ENCODE peak calls at places on chromosomes 16 and 17, in six cellular contexts. X is GM23338; H is keratinocyte; J is HepG2; S is CD8-positive, alpha-beta T cell; I is body of pancreas. U is an unnamed sample. For H3K4me1, the result is how much of the 10 kb centered on the place peaks cover.

GRCh38 chr17:64411999-64412771 is 21.5 kb upstream of the PECAM1 start:
- DNase-seq in H (no peak), J (no peak), I (no peak), S (no peak), X (peak), U (peak)

GRCh38 chr17:42337442-42337841 is 49.1 kb downstream of the STAT5A start:
- DNase-seq in S (peak), H (no peak), J (no peak), X (no peak), I (no peak), U (no peak)

GRCh38 chr17:9971991-9972390 is 66.9 kb upstream of the RCVRN start:
- DNase-seq in J (no peak), H (no peak), S (no peak), I (no peak), X (no peak), U (peak)

GRCh38 chr17:17795946-17796786 is 40.6 kb downstream of the SREBF1 start:
- DNase-seq in S (no peak), J (no peak), X (no peak), H (no peak), I (no peak), U (no peak)

GRCh38 chr17:10755592-10756127 is 25.8 kb upstream of the TMEM220 start:
- DNase-seq in X (no peak), H (no peak), J (no peak), I (no peak), S (no peak), U (no peak)

GRCh38 chr17:72702136-72702735 is 390.3 kb downstream of the SLC39A11 start:
- DNase-seq in H (no peak), I (no peak), S (no peak), X (no peak), J (peak), U (no peak)

GRCh38 chr16:2698996-2699750 is 16.9 kb downstream of the KCTD5 start:
- DNase-seq in X (no peak), I (no peak), H (no peak), J (no peak), S (no peak), U (no peak)

GRCh38 chr17:15271731-15272130 is 6.6 kb upstream of the PMP22 start:
- DNase-seq in H (no peak), I (no peak), S (no peak), J (no peak), X (no peak), U (no peak)

GRCh38 chr16:10584956-10585561 is 4.7 kb upstream of the EMP2 start:
- DNase-seq in H (no peak), I (no peak), S (no peak), J (no peak), X (no peak), U (no peak)

GRCh38 chr16:58379736-58380135 is 12.5 kb upstream of the GINS3 start:
- DNase-seq in S (no peak), X (no peak), I (no peak), J (no peak), H (no peak), U (no peak)

GRCh38 chr17:73823684-73824083 is 179.4 kb upstream of the SDK2 start:
- DNase-seq in J (peak), S (no peak), H (no peak), I (no peak), X (no peak), U (no peak)

GRCh38 chr16:56589141-56590039 is at the start of gene MT3:
- DNase-seq in J (no peak), I (peak), X (peak), H (no peak), S (peak), U (no peak)

GRCh38 chr16:80725566-80726162 is 78.7 kb downstream of the CDYL2 start:
- DNase-seq in H (no peak), I (no peak), J (no peak), X (no peak), S (no peak), U (no peak)

GRCh38 chr17:81685108-81685507 is 1.3 kb downstream of the HGS start:
- DNase-seq in X (no peak), H (peak), S (no peak), I (no peak), J (no peak), U (no peak)

GRCh38 chr17:48527742-48528028 is 3.1 kb downstream of the HOXB1 start:
- DNase-seq in I (no peak), J (no peak), S (no peak), H (no peak), X (no peak), U (no peak)

GRCh38 chr17:7249830-7250229 is 1.7 kb downstream of the CTDNEP1 start:
- DNase-seq in I (no peak), S (no peak), H (no peak), J (no peak), X (no peak), U (no peak)

GRCh38 chr17:19343671-19344151 is 18.8 kb downstream of the B9D1 start:
- DNase-seq in I (no peak), S (no peak), H (no peak), X (peak), J (no peak), U (peak)

GRCh38 chr17:19341641-19342610 is 20.6 kb downstream of the B9D1 start:
- DNase-seq in J (no peak), S (no peak), I (no peak), X (peak), H (no peak), U (peak)

GRCh38 chr17:19344311-19345066 is 18.0 kb downstream of the B9D1 start:
- DNase-seq in I (no peak), S (no peak), H (no peak), J (no peak), X (no peak), U (peak)

GRCh38 chr17:19342611-19343255 is 19.8 kb downstream of the B9D1 start:
- DNase-seq in I (no peak), H (no peak), J (no peak), S (no peak), X (no peak), U (no peak)

DNA sequence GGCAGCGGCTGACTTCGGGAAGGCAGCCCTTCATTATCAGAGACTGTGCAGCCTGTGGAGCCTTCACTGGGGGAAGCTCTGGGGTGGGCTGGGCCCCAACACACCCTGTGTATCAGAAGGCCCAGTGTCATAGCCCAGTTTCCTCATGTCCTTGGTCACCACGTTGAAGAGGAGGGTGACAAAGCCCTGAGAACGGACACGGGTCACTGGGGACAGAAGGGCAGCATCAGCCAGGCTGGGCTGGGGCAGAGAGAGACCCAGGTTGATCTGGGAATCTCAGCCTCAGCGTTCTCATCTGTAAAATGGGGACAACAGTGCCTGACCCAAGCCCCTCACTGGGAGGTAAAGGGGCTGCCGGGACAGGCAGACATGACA is 19.3 kb downstream of the B9D1 start:
- DNase-seq in S (no peak), H (no peak), J (no peak), X (no peak), I (no peak), U (no peak)
- H3K4me1 ChIP-seq in S (under half), H (under half), J (half or more), X (under half), I (under half), U (under half)

GRCh38 chr17:30950669-30951399 is 20.0 kb upstream of the RNF135 start:
- DNase-seq in S (no peak), H (no peak), I (peak), X (no peak), J (peak), U (peak)
- H3K27ac ChIP-seq in S (no peak), H (no peak), I (peak), X (no peak), J (no peak), U (no peak)

DNA sequence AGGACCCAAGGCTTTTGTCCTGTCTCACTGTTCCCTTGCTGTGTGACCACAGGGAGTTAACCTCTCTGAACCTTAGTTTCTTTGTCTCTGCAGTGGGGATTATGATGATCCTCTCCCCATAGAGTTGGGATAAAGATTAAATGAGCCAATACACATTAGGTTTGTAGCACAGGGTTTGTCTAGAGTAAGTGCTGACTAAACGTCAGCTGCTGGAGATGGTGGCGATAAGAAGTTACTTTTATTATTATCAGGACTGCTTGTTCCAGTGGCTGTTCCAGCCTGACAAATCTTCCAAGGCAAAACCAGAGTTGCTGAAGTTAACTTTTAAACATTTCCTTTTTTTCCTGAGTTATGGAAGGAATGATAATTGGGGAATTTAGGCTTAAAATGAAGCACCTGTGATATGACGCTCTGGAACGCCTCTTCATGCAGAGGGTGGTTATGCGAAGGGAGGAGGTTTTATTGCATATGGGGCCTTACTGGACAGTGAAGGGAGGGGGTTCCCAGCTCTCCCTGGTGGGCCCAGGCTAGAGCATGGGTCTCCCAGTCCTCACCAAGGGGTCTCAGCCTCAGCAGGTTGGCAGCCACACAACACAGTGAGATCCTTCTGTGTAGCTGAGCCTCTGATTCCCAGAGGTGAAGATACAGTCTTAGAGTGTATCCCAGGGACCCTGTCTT is 35.8 kb downstream of the PLCG2 start:
- DNase-seq in X (no peak), I (no peak), J (no peak), H (no peak), S (no peak), U (no peak)
- H3K4me1 ChIP-seq in X (under half), I (under half), J (under half), H (under half), S (under half), U (under half)

DNA sequence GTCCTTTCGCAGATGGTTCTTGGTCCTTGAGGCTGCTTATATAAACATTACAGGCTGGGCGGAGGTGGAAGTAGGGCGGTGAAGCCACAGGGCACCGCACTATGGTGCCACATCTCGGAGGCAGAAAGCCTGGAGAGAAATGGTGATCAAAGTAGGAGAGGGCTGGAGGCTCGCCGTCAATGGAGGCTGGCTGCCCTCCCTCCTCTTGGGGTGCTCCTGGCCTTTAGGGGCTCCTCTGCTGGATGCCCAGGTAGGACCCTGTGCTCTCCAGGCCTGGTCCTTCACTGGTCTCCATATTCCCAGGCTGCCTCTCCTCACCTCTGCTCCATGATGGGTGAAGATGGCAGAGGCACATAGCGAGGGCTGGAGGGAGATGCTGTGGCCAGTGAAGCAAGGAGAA is 2.1 kb upstream of the TLCD2 start:
- DNase-seq in I (no peak), X (no peak), J (no peak), H (no peak), S (no peak), U (no peak)
- H3K27ac ChIP-seq in I (peak), X (no peak), J (no peak), H (no peak), S (no peak), U (peak)

GRCh38 chr16:89360760-89361435 is 129.5 kb downstream of the ANKRD11 start:
- DNase-seq in X (no peak), I (no peak), J (no peak), H (no peak), S (peak), U (no peak)
- H3K4me1 ChIP-seq in X (half or more), I (half or more), J (half or more), H (half or more), S (half or more), U (half or more)

GRCh38 chr17:49579522-49579921 is 3.9 kb downstream of the NXPH3 start:
- DNase-seq in I (no peak), J (no peak), H (no peak), S (no peak), X (no peak), U (no peak)

GRCh38 chr17:49578963-49579500 is 3.4 kb downstream of the NXPH3 start:
- DNase-seq in X (no peak), I (no peak), S (no peak), H (no peak), J (no peak), U (no peak)

GRCh38 chr17:49580981-49581644 is 5.4 kb downstream of the NXPH3 start:
- DNase-seq in I (no peak), X (no peak), S (no peak), H (no peak), J (no peak), U (no peak)

GRCh38 chr17:49581645-49581992 is 5.9 kb downstream of the NXPH3 start:
- DNase-seq in S (no peak), X (no peak), H (no peak), I (no peak), J (no peak), U (no peak)

DNA sequence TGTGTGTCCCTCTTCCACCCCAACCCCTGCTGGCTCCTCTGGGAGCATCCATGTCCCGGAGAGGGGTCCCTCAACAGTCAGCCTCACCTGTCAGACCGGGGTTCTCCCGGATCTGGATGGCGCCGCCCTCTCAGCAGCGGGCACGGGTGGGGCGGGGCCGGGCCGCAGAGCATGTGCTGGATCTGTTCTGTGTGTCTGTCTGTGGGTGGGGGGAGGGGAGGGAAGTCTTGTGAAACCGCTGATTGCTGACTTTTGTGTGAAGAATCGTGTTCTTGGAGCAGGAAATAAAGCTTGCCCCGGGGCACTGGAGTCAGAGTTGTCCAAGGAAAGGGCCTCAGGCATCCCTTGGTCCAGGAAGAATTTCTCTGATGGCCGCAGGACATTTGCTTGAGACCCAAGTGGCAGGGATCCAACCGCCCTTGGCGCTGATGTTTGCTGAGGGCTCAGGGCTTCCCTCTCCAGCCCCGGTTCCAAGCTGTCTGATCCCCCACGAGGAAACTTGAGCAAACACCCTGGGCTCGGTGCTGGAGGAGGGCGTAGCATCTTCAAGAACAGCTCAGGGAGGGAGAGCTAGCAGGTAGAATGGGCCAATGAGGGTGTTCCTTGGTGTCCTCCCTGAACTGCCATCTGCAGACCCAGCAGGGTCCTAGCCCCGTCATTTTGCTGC is 4.5 kb downstream of the NXPH3 start:
- DNase-seq in S (no peak), H (no peak), I (no peak), X (no peak), J (no peak), U (no peak)
- H3K27ac ChIP-seq in S (no peak), H (no peak), I (no peak), X (no peak), J (no peak), U (peak)

DNA sequence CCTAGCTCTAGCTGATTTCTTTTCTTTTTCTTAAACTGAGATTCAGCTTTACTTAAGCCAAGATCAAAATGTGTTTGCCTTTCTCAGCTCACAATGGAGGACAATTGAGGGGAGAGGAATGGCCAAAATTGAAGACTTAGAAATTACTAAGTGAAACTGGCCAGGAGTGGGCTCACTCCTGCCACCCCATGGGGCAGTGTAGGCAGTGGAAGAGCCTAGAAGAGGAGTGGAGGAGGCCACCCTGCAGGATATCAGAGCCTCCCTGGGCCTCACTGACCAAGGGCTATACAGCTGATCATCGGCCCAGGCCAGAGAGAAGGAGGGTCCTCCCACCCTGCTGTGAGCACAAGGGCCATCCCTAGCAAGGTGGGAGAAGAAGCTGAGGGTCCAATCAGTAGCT is 119.8 kb downstream of the CCT6B start:
- DNase-seq in S (no peak), I (no peak), J (no peak), H (no peak), X (no peak), U (no peak)
- H3K4me1 ChIP-seq in S (under half), I (under half), J (under half), H (under half), X (under half), U (under half)

DNA sequence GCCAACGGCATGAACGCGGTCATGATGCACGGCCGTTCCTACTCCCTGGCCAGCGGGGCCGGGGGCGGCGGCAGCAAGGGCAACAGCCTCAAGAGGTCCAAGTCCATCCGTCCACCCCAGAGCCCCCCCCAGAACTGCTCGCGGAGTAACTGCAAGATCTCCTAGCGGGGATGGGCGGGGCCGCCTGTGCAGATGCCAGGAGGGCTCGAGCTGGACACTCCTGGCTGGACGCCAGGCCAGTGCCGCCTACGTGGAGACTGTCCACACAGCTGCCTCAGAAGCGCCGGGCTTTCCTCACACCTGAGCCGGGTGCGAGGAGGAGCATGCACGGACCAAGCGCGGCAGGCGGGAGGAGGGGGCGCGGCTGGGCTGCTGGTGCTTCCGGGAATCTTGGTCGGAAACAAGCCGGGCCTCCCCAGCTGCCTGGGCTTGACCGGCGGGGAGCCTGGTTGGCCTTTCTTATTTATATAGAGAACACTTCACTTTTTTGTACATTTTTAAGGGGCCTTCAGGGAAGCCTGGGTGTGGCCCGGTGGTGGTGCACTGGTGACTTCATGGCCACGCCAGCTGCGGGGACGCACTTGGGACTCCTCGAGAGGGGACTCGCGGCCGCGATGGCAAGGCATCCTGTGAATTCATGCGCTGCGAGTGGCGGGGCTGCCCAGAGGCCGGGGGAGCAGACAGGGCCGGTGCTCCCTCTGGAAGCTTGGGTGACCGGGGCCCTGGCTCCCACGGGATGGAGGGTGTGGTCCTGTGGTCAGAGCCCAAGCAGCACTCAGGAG is 3.1 kb upstream of the WFIKKN1 start:
- DNase-seq in J (no peak), I (peak), X (no peak), S (no peak), H (no peak), U (no peak)
- H3K27ac ChIP-seq in J (no peak), I (no peak), X (no peak), S (no peak), H (no peak), U (no peak)

GRCh38 chr17:76271669-76272540 is 6.8 kb downstream of the UBALD2 start:
- DNase-seq in J (no peak), I (peak), X (peak), H (no peak), S (peak), U (no peak)
- H3K4me1 ChIP-seq in J (under half), I (half or more), X (under half), H (under half), S (half or more), U (under half)

DNA sequence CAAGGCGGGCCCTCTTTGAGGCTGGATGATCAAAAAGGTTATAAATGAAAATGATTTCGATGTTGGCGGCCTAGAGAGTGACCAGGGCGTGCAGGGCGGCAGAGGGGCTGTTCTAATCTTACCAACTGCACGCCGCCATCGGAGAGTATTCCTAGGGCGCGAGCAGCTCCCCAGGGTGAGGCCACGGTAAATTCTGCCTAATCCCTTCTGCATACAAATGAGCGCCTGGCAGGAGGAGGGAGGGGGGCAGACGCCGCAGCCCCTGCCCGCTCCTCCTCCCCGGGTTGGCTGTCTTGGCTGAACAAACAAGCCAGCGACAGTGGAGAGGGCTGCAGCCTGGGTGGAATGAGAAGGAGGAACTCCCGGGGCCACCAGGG is 183.5 kb downstream of the C16orf78 start:
- DNase-seq in I (no peak), X (peak), S (no peak), J (peak), H (no peak), U (no peak)
- H3K27ac ChIP-seq in I (no peak), X (no peak), S (no peak), J (no peak), H (no peak), U (no peak)

U was measured in tibial artery.